ENCODE peak calls at places on chromosomes 1 and 21, in nine cellular contexts. Z, D, E, L, K, O, W, C and Q are unnamed samples.

GRCh38 chr1:1086911-1087341 is 12.8 kb upstream of the RNF223 start:
- DNase-seq in Z (peak), D (no peak), E (no peak), L (no peak), K (no peak), O (peak), W (no peak), C (no peak), Q (no peak)

GRCh38 chr1:93576346-93576745 is 105.3 kb downstream of the BCAR3 start:
- DNase-seq in Z (no peak), D (no peak), E (no peak), L (no peak), K (no peak), O (no peak), W (no peak), C (no peak), Q (no peak)

GRCh38 chr1:182175340-182176068 is 114.0 kb upstream of the ZNF648 start:
- DNase-seq in Z (peak), D (no peak), E (no peak), L (no peak), K (no peak), O (peak), W (no peak), C (peak), Q (no peak)

GRCh38 chr1:77940921-77941570 is 37.8 kb downstream of the FUBP1 start:
- DNase-seq in Z (no peak), D (no peak), E (no peak), L (no peak), K (no peak), O (no peak), W (no peak), C (no peak), Q (no peak)

GRCh38 chr21:31802331-31802730 is 70.4 kb upstream of the SCAF4 start:
- DNase-seq in Z (no peak), D (no peak), E (no peak), L (no peak), K (no peak), O (no peak), W (no peak), C (no peak), Q (no peak)

GRCh38 chr1:243266231-243266630 is 10.4 kb downstream of the SDCCAG8 start:
- DNase-seq in Z (no peak), D (no peak), E (no peak), L (no peak), K (no peak), O (no peak), W (no peak), C (no peak), Q (no peak)

GRCh38 chr21:29078884-29079765 is 5.7 kb upstream of the CCT8 start:
- DNase-seq in Z (peak), D (peak), E (no peak), L (no peak), K (no peak), O (no peak), W (no peak), C (peak), Q (no peak)

GRCh38 chr21:30194701-30195299 is 21.1 kb downstream of the CLDN8 start:
- DNase-seq in Z (no peak), D (no peak), E (peak), L (no peak), K (no peak), O (no peak), W (no peak), C (peak), Q (peak)

GRCh38 chr1:155892801-155893200 is 18.3 kb downstream of the RIT1 start:
- DNase-seq in Z (no peak), D (no peak), E (no peak), L (no peak), K (peak), O (no peak), W (no peak), C (peak), Q (no peak)

GRCh38 chr1:230188826-230189225 is 121.8 kb downstream of the GALNT2 start:
- DNase-seq in Z (no peak), D (no peak), E (no peak), L (no peak), K (no peak), O (no peak), W (no peak), C (no peak), Q (no peak)

GRCh38 chr1:70051926-70052325 is 153.5 kb downstream of the LRRC40 start:
- DNase-seq in Z (no peak), D (no peak), E (no peak), L (no peak), K (no peak), O (no peak), W (no peak), C (no peak), Q (no peak)

GRCh38 chr21:38460171-38460742 is 38.0 kb downstream of the ERG start:
- DNase-seq in Z (no peak), D (no peak), E (no peak), L (no peak), K (peak), O (no peak), W (no peak), C (peak), Q (no peak)

GRCh38 chr1:22267413-22268257 is 124.7 kb upstream of the WNT4 start:
- DNase-seq in Z (peak), D (no peak), E (no peak), L (no peak), K (no peak), O (no peak), W (no peak), C (no peak), Q (no peak)

GRCh38 chr1:107678993-107679392 is 286.0 kb downstream of the VAV3 start:
- DNase-seq in Z (no peak), D (no peak), E (no peak), L (no peak), K (no peak), O (no peak), W (no peak), C (no peak), Q (no peak)

GRCh38 chr1:213864007-213864406 is 123.8 kb upstream of the PROX1 start:
- DNase-seq in Z (no peak), D (no peak), E (no peak), L (no peak), K (no peak), O (no peak), W (no peak), C (no peak), Q (no peak)

GRCh38 chr1:232029297-232029696 is 402.7 kb downstream of the DISC1 start:
- DNase-seq in Z (no peak), D (no peak), E (no peak), L (no peak), K (no peak), O (no peak), W (no peak), C (no peak), Q (no peak)

GRCh38 chr1:225121095-225121494 is 191.6 kb downstream of the DNAH14 start:
- DNase-seq in Z (no peak), D (no peak), E (no peak), L (no peak), K (no peak), O (no peak), W (no peak), C (no peak), Q (no peak)

GRCh38 chr1:83905315-83905907 is 93.5 kb downstream of the TTLL7 start:
- DNase-seq in Z (no peak), D (no peak), E (peak), L (no peak), K (peak), O (no peak), W (no peak), C (peak), Q (no peak)

GRCh38 chr21:38486221-38486620 is 12.1 kb downstream of the ERG start:
- DNase-seq in Z (no peak), D (no peak), E (no peak), L (no peak), K (peak), O (no peak), W (no peak), C (peak), Q (no peak)

GRCh38 chr1:196723325-196724185 is 51.1 kb upstream of the CFHR3 start:
- DNase-seq in Z (no peak), D (no peak), E (peak), L (peak), K (no peak), O (peak), W (no peak), C (peak), Q (peak)

GRCh38 chr1:96075704-96076455 is 645.7 kb upstream of the PTBP2 start:
- DNase-seq in Z (no peak), D (no peak), E (no peak), L (no peak), K (peak), O (no peak), W (no peak), C (peak), Q (no peak)

GRCh38 chr1:31587720-31588423 is 11.6 kb downstream of the TINAGL1 start:
- DNase-seq in Z (peak), D (peak), E (peak), L (peak), K (peak), O (peak), W (peak), C (peak), Q (peak)

GRCh38 chr1:212967767-212968166 is 17.4 kb downstream of the VASH2 start:
- DNase-seq in Z (no peak), D (no peak), E (peak), L (no peak), K (no peak), O (no peak), W (no peak), C (peak), Q (peak)

GRCh38 chr1:233443040-233443439 is 115.5 kb downstream of the MAP3K21 start:
- DNase-seq in Z (no peak), D (no peak), E (no peak), L (no peak), K (no peak), O (no peak), W (no peak), C (peak), Q (no peak)

GRCh38 chr1:4603317-4604110 is 50.9 kb upstream of the AJAP1 start:
- DNase-seq in Z (no peak), D (no peak), E (no peak), L (no peak), K (no peak), O (no peak), W (peak), C (peak), Q (no peak)

GRCh38 chr1:71038942-71039341 is 8.7 kb downstream of the PTGER3 start:
- DNase-seq in Z (no peak), D (no peak), E (no peak), L (no peak), K (no peak), O (no peak), W (no peak), C (no peak), Q (no peak)

DNA sequence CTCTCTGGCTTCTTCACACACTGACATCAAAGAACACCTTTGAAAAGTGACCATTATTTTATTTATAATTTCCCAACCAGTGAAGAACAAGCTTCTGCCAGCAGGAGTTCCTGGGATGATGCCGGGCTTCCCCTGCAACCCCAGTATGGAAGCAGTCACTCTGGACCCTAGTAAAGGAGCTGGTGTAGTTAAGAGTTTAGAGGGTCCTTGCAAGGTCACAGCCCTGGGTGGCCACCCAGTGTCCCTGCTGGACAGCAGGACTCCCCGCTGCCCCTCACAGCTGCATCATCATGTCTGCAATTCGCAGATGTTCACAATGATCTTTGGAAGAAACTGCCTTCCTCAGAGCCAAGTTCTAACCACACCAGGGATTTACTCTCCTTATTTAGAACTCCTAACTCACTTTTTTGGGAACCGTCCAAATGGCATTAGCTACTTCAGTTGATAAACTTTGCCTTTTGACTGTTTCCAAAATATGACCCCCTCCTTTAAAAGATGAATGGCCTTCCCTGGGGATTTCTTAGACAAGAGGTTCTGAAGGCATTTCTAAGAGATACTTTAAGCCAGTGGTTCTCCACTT is 90.6 kb downstream of the HIVEP3 start:
- DNase-seq in Z (no peak), D (no peak), E (no peak), L (no peak), K (no peak), O (no peak), W (no peak), C (no peak), Q (no peak)
- TF ChIP-seq CTCF in Z (no peak), D (no peak), E (no peak), L (no peak), K (no peak), O (no peak), W (no peak), C (no peak), Q (no peak)

GRCh38 chr1:167342846-167343245 is 122.2 kb downstream of the POU2F1 start:
- DNase-seq in Z (no peak), D (no peak), E (no peak), L (no peak), K (no peak), O (no peak), W (no peak), C (peak), Q (no peak)
- TF ChIP-seq CTCF in Z (peak), D (no peak), E (no peak), L (peak), K (no peak), O (peak), W (peak), C (peak), Q (peak)

GRCh38 chr1:36406440-36406839 is 8.7 kb upstream of the LSM10 start:
- DNase-seq in Z (no peak), D (no peak), E (no peak), L (no peak), K (no peak), O (no peak), W (no peak), C (no peak), Q (no peak)

GRCh38 chr1:36408479-36408878 is 10.8 kb upstream of the LSM10 start:
- DNase-seq in Z (no peak), D (no peak), E (no peak), L (no peak), K (no peak), O (no peak), W (no peak), C (peak), Q (no peak)

GRCh38 chr1:36415661-36416346 is 18.1 kb upstream of the LSM10 start:
- DNase-seq in Z (no peak), D (no peak), E (no peak), L (no peak), K (no peak), O (no peak), W (no peak), C (no peak), Q (no peak)

GRCh38 chr1:36414384-36414783 is 16.7 kb upstream of the LSM10 start:
- DNase-seq in Z (no peak), D (no peak), E (no peak), L (no peak), K (no peak), O (no peak), W (no peak), C (no peak), Q (no peak)

DNA sequence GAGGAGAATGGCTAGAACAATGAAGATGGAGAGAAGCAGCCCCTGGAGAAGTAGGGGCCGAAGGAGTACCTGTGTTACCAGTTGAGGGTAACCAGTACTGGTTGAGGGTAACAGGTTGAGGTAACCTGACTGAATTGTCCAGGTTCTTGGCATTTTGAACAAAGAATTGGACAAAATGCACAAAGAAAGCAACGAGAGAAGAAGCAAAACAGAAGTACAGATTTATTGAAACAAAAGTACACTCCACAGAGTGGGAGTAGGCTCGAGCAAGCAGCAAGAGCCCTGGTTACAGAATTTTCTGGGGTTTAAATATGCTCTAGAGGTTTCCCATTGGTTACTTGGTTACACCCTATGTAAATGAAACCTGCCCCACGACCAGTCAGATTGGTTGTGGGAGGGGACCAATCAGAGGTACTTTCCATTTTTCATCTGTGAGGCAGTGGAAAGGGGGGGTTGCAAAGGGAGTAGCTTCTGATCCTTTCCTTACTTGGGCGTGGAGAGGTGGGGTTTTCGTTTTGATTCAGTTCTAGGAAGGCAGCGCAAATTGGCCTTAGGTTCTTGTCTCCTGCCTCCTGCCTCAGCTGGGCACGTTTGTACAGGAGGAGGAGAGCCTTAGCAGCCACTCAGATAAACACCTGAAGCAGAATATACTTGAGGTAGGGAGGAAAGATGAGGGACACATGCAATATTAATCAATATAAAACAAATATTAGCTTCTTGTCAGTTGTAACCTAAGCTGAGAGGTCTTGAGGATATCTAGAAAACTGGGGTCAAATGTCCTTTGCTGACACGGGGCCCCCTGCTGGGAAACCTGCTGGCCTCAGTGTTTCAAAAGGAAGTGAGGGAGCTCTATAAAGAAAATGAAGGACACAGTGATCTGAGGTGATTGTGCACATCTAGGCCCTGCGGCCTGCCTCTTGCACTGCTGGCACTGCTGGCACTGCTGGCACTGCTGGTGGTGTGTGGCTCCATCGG is 14.3 kb upstream of the LSM10 start:
- DNase-seq in Z (no peak), D (no peak), E (no peak), L (no peak), K (peak), O (no peak), W (no peak), C (peak), Q (no peak)
- TF ChIP-seq CTCF in Z (no peak), D (no peak), E (no peak), L (no peak), K (no peak), O (no peak), W (no peak), C (no peak), Q (no peak)

GRCh38 chr1:220841293-220841692 is 38.0 kb upstream of the HLX start:
- DNase-seq in Z (no peak), D (no peak), E (no peak), L (no peak), K (no peak), O (no peak), W (no peak), C (peak), Q (no peak)
- TF ChIP-seq CTCF in Z (peak), D (no peak), E (no peak), L (no peak), K (no peak), O (no peak), W (no peak), C (no peak), Q (no peak)

GRCh38 chr1:151867785-151868403 is 14.4 kb upstream of the THEM5 start:
- DNase-seq in Z (no peak), D (no peak), E (no peak), L (no peak), K (peak), O (peak), W (no peak), C (peak), Q (no peak)
- TF ChIP-seq CTCF in Z (no peak), D (no peak), E (no peak), L (no peak), K (no peak), O (no peak), W (no peak), C (no peak), Q (no peak)